ENCODE peak calls at places on chromosomes 16 and 17, in five cellular contexts. L is IMR-90, A is endothelial cell, S is GM13976, B is tibial nerve. F is an unnamed sample.
A peak's percentile ranks its signal among the peaks of the same experiment; 100 is the strongest.

GRCh38 chr16:81537721-81538561 is 93.3 kb downstream of the CMIP start:
- DNase-seq in L (no peak), A (no peak), S (no peak), B (no peak), F (no peak)

GRCh38 chr17:76492250-76492988 is 8.8 kb downstream of the RHBDF2 start:
- DNase-seq in L (no peak), A (no peak), S (peak; percentile 73), B (no peak), F (no peak)

GRCh38 chr16:84740596-84741071 is 40.8 kb downstream of the USP10 start:
- DNase-seq in L (no peak), A (no peak), S (no peak), B (no peak), F (no peak)

GRCh38 chr16:78605548-78606097 is 506.2 kb downstream of the WWOX start:
- DNase-seq in L (no peak), A (no peak), S (no peak), B (no peak), F (no peak)

GRCh38 chr17:60305141-60305540 is 86.8 kb downstream of the USP32 start:
- DNase-seq in L (no peak), A (no peak), S (peak; percentile 27), B (no peak), F (no peak)

GRCh38 chr17:72338847-72339790 is 218.3 kb downstream of the SOX9 start:
- DNase-seq in L (peak; percentile 97), A (peak; percentile 48), S (no peak), B (no peak), F (no peak)

GRCh38 chr16:27670071-27670825 is 120.3 kb downstream of the KATNIP start:
- DNase-seq in L (no peak), A (no peak), S (no peak), B (no peak), F (no peak)

GRCh38 chr17:77445030-77445907 is 304.5 kb downstream of the SEC14L1 start:
- DNase-seq in L (peak; percentile 66), A (no peak), S (peak; percentile 82), B (peak; percentile 71), F (no peak)

GRCh38 chr17:81885869-81886548 is 5.4 kb downstream of the ALYREF start:
- DNase-seq in L (no peak), A (no peak), S (no peak), B (no peak), F (no peak)

GRCh38 chr16:3514621-3515020 is 13.8 kb downstream of the CLUAP1 start:
- DNase-seq in L (peak; percentile 89), A (no peak), S (no peak), B (no peak), F (no peak)

GRCh38 chr16:82229800-82230619 is 60.0 kb upstream of the MPHOSPH6 start:
- DNase-seq in L (peak; percentile 70), A (peak; percentile 88), S (peak; percentile 52), B (peak; percentile 29), F (peak; percentile 87)

GRCh38 chr17:33169580-33170285 is 123.4 kb downstream of the ASIC2 start:
- DNase-seq in L (peak; percentile 57), A (no peak), S (no peak), B (no peak), F (no peak)

GRCh38 chr16:88892065-88892464 is 25.6 kb upstream of the PABPN1L start:
- DNase-seq in L (no peak), A (no peak), S (no peak), B (no peak), F (no peak)

GRCh38 chr17:39069114-39069756 is 82.2 kb downstream of the PLXDC1 start:
- DNase-seq in L (peak; percentile 54), A (peak; percentile 16), S (peak; percentile 80), B (no peak), F (no peak)
- TF ChIP-seq CTCF in L (peak; percentile 82), A (no peak), S (peak; percentile 61), B (peak; percentile 26), F (peak; percentile 77)

GRCh38 chr17:21251611-21252010 is 1.6 kb downstream of the NATD1 start:
- DNase-seq in L (no peak), A (no peak), S (no peak), B (no peak), F (no peak)

GRCh38 chr17:21253646-21254441 is 634 bp upstream of the NATD1 start:
- DNase-seq in L (no peak), A (no peak), S (no peak), B (no peak), F (no peak)

GRCh38 chr17:21250719-21251305 is 2.4 kb downstream of the NATD1 start:
- DNase-seq in L (no peak), A (no peak), S (no peak), B (no peak), F (no peak)

GRCh38 chr17:21252289-21252874 is 828 bp downstream of the NATD1 start:
- DNase-seq in L (no peak), A (no peak), S (no peak), B (no peak), F (no peak)

GRCh38 chr17:21252875-21253645 is at the start of gene NATD1:
- DNase-seq in L (peak; percentile 78), A (peak; percentile 71), S (peak; percentile 94), B (peak; percentile 85), F (no peak)
- TF ChIP-seq CTCF in L (no peak), A (no peak), S (no peak), B (no peak), F (no peak)

DNA sequence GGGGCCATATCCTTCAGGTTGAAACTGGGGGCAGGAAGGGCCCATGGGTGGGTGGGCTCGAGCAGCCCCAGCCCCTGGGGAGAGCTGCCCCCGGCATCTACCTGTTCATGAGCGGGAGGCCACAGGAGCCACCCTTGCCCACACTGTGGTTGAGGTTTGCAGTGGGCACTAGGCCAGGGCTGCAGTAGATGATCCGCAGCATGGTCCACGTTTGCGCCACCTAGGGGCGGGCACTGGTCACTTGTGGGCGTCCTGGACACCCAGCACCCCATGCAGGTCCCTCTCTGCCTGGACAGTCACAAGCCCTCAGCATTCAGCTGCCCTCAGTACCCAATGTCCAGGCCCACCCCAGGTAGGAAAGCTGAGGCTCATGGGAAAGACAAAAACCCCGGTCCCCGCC is 1.8 kb upstream of the JMJD8 start:
- DNase-seq in L (peak; percentile 13), A (peak; percentile 62), S (no peak), B (no peak), F (no peak)
- TF ChIP-seq CTCF in L (peak; percentile 35), A (peak; percentile 45), S (peak; percentile 38), B (no peak), F (peak; percentile 52)

GRCh38 chr16:1091992-1092552 is 4.0 kb downstream of the C1QTNF8 start:
- DNase-seq in L (no peak), A (no peak), S (no peak), B (no peak), F (no peak)

GRCh38 chr16:1088295-1089170 is 7.5 kb downstream of the C1QTNF8 start:
- DNase-seq in L (no peak), A (no peak), S (no peak), B (no peak), F (no peak)

GRCh38 chr16:1089439-1089821 is 6.6 kb downstream of the C1QTNF8 start:
- DNase-seq in L (no peak), A (no peak), S (no peak), B (no peak), F (no peak)

GRCh38 chr16:1090620-1091587 is 5.1 kb downstream of the C1QTNF8 start:
- DNase-seq in L (no peak), A (no peak), S (no peak), B (no peak), F (no peak)

DNA sequence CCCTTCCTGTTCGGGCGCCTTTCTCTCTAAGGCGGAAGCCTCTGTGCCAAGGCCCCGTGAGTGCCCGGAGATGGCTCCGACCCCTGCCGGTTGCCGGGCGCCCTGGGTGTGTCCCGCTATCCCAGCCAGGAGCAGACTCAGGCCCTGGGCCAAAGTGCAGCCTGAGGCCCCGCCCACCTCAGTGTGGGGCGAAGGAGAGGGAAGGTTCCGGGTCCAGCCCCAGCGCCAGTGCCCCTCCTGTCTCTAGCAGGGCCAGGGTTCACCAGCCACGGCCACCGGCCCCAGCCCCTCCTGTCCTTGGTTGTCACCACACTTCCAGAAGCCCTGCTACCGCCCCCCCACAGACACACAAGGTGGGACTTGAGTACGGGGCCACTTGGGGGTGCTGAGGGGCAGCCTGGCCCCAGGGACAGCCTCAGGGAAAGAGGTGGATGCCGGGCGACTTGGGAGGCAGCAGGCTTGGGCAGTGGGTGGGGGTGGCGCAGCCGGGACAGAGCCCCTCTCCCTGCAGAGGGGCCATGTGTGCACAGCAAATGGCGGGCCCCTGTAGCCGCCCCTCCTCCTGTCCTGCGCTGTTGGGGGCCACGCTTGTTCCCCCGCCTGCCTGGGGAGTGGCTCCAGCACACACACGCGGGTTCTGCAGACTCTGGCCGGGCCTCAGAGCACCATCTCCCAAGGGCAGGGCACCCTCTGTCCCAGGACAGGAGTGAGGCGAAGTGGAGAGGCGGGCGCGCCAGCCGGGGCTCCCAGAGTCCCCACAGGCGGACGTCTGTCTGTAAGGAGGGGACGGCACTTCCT is 6.0 kb downstream of the C1QTNF8 start:
- DNase-seq in L (no peak), A (no peak), S (no peak), B (no peak), F (no peak)
- TF ChIP-seq CTCF in L (no peak), A (no peak), S (no peak), B (no peak), F (no peak)

F was measured in osteocyte.